ENCODE peak calls at places on chromosomes 7 and 10, in six cellular contexts. U, S, F, R, L and O are unnamed samples.

GRCh38 chr7:54559401-54559800 is 17.2 kb downstream of the VSTM2A start:
- DNase-seq in F (no peak), S (no peak), R (no peak), U (no peak), L (no peak), O (no peak)

GRCh38 chr10:47031251-47031952 is 120.2 kb downstream of the PTPN20 start:
- DNase-seq in U (no peak), R (no peak), L (no peak), F (no peak), S (no peak), O (no peak)

GRCh38 chr10:126387041-126387908 is 1.0 kb downstream of the ADAM12 start:
- DNase-seq in L (no peak), U (peak), S (peak), R (peak), F (no peak), O (peak)

GRCh38 chr10:23099079-23099478 is 3.7 kb downstream of the MSRB2 start:
- DNase-seq in S (no peak), F (no peak), R (no peak), L (no peak), U (no peak), O (no peak)

GRCh38 chr7:116122972-116123595 is 87.3 kb upstream of the TES start:
- DNase-seq in U (no peak), F (no peak), L (no peak), R (peak), S (no peak), O (peak)

GRCh38 chr7:8491106-8491505 is 57.7 kb downstream of the NXPH1 start:
- DNase-seq in S (no peak), U (no peak), F (no peak), L (no peak), R (no peak), O (no peak)

GRCh38 chr10:21030096-21030495 is 133.0 kb upstream of the NEBL start:
- DNase-seq in S (no peak), R (peak), L (no peak), F (no peak), U (no peak), O (no peak)

GRCh38 chr7:112110175-112110574 is 96.0 kb downstream of the DOCK4 start:
- DNase-seq in U (no peak), F (no peak), R (no peak), S (no peak), L (no peak), O (no peak)

GRCh38 chr10:14967897-14968296 is 8.7 kb downstream of the MEIG1 start:
- DNase-seq in U (no peak), L (no peak), S (no peak), F (no peak), R (no peak), O (no peak)

GRCh38 chr7:67738-68395 is 124.5 kb upstream of the FAM20C start:
- DNase-seq in S (no peak), U (no peak), L (no peak), R (no peak), F (no peak), O (no peak)

GRCh38 chr7:6161463-6162330 is 110.7 kb downstream of the CYTH3 start:
- DNase-seq in S (no peak), L (no peak), R (no peak), U (no peak), F (no peak), O (no peak)

GRCh38 chr10:46226900-46227558 is 59.8 kb upstream of the ANTXRL start:
- DNase-seq in L (no peak), U (no peak), R (no peak), S (no peak), F (peak), O (no peak)

GRCh38 chr7:87498893-87499292 is 23.4 kb upstream of the ABCB4 start:
- DNase-seq in L (no peak), F (no peak), R (no peak), U (no peak), S (no peak), O (no peak)

GRCh38 chr7:14892961-14893360 is 9.6 kb downstream of the DGKB start:
- DNase-seq in F (no peak), R (peak), U (no peak), S (no peak), L (no peak), O (no peak)

GRCh38 chr7:410395-410910 is 109.2 kb downstream of the PDGFA start:
- DNase-seq in U (no peak), S (no peak), R (no peak), F (no peak), L (no peak), O (no peak)

GRCh38 chr10:64286533-64286932 is 765.3 kb downstream of the REEP3 start:
- DNase-seq in F (no peak), R (no peak), L (no peak), S (no peak), U (no peak), O (peak)

GRCh38 chr7:157016352-157017041 is 6.0 kb upstream of the MNX1 start:
- DNase-seq in U (no peak), S (no peak), R (no peak), L (no peak), F (no peak), O (no peak)

GRCh38 chr10:101014230-101014884 is 14.7 kb downstream of the LZTS2 start:
- DNase-seq in U (peak), S (peak), L (no peak), R (peak), F (peak), O (no peak)

GRCh38 chr7:28096713-28097112 is 83.9 kb downstream of the JAZF1 start:
- DNase-seq in F (no peak), R (peak), S (peak), L (no peak), U (peak), O (no peak)

GRCh38 chr7:90213521-90213920 is 2.0 kb downstream of the STEAP2 start:
- DNase-seq in R (no peak), U (no peak), F (no peak), L (no peak), S (no peak), O (no peak)

GRCh38 chr7:372939-373791 is 83.2 kb downstream of the FOXL3 start:
- DNase-seq in F (no peak), S (no peak), R (no peak), U (no peak), L (no peak), O (no peak)

GRCh38 chr10:86440874-86441838 is 74.6 kb upstream of the GRID1 start:
- DNase-seq in R (peak), U (no peak), S (no peak), L (no peak), F (no peak), O (no peak)